ENCODE peak calls at places on chromosomes 16 and 17, in four cellular contexts. O is activated CD8-positive, alpha-beta T cell treated with anti-CD3 and anti-CD28 coated beads for 36 hours; C is lower leg skin; T is uterus. Q is an unnamed sample.

GRCh38 chr16:404971-405486 is 3.3 kb downstream of the DECR2 start:
- DNase-seq in O (no peak), C (no peak), T (no peak), Q (no peak)

GRCh38 chr17:79262624-79263023 is 188.0 kb downstream of the ENGASE start:
- DNase-seq in O (no peak), C (no peak), T (no peak), Q (no peak)

GRCh38 chr17:82301916-82302497 is 15.4 kb downstream of the CD7 start:
- DNase-seq in O (peak), C (no peak), T (no peak), Q (peak)

GRCh38 chr16:2159052-2159838 is 3.7 kb downstream of the TRAF7 start:
- DNase-seq in O (no peak), C (no peak), T (peak), Q (no peak)

GRCh38 chr17:82492647-82493516 is 26.6 kb upstream of the FOXK2 start:
- DNase-seq in O (no peak), C (no peak), T (no peak), Q (no peak)

GRCh38 chr17:34375598-34375997 is 12.6 kb upstream of the CCL1 start:
- DNase-seq in O (no peak), C (no peak), T (no peak), Q (no peak)

GRCh38 chr17:45009676-45010467 is 41.6 kb downstream of the DCAKD start:
- DNase-seq in O (no peak), C (no peak), T (no peak), Q (no peak)

GRCh38 chr17:41918392-41919164 is at the start of gene ACLY:
- DNase-seq in O (peak), C (peak), T (peak), Q (peak)

GRCh38 chr17:82925336-82925735 is 85.5 kb upstream of the ZNF750 start:
- DNase-seq in O (no peak), C (no peak), T (no peak), Q (no peak)

GRCh38 chr17:27199948-27200347 is 94.0 kb upstream of the WSB1 start:
- DNase-seq in O (no peak), C (no peak), T (no peak), Q (no peak)

GRCh38 chr17:72212041-72212440 is 91.2 kb downstream of the SOX9 start:
- DNase-seq in O (no peak), C (no peak), T (no peak), Q (no peak)

GRCh38 chr16:51393381-51394005 is 242.4 kb upstream of the SALL1 start:
- DNase-seq in O (no peak), C (no peak), T (no peak), Q (no peak)

GRCh38 chr16:83826146-83826913 is 18.6 kb downstream of the HSBP1 start:
- DNase-seq in O (peak), C (peak), T (peak), Q (peak)

GRCh38 chr16:17377360-17378324 is 93.1 kb downstream of the XYLT1 start:
- DNase-seq in O (no peak), C (no peak), T (peak), Q (peak)

GRCh38 chr17:43020030-43020621 is 2.1 kb downstream of the VAT1 start:
- DNase-seq in O (no peak), C (no peak), T (no peak), Q (no peak)

GRCh38 chr16:17817260-17817659 is 346.5 kb upstream of the XYLT1 start:
- DNase-seq in O (no peak), C (no peak), T (no peak), Q (no peak)

GRCh38 chr16:79768594-79768993 is 168.1 kb upstream of the MAF start:
- DNase-seq in O (no peak), C (no peak), T (no peak), Q (no peak)

GRCh38 chr16:64153718-64154117 is 968.1 kb downstream of the CDH11 start:
- DNase-seq in O (no peak), C (no peak), T (no peak), Q (no peak)

GRCh38 chr16:35687781-35688180 is 2228.4 kb downstream of the TP53TG3F start:
- DNase-seq in O (no peak), C (peak), T (no peak), Q (no peak)

GRCh38 chr16:85720319-85720637 is 30.6 kb downstream of the C16orf74 start:
- DNase-seq in O (no peak), C (no peak), T (no peak), Q (no peak)

GRCh38 chr17:75010683-75011406 is 1.6 kb upstream of the MRPL58 start:
- DNase-seq in O (peak), C (no peak), T (peak), Q (no peak)

GRCh38 chr16:82636485-82636884 is 9.7 kb downstream of the CDH13 start:
- DNase-seq in O (no peak), C (no peak), T (no peak), Q (no peak)

GRCh38 chr17:74389094-74389753 is 21.9 kb downstream of the GPR142 start:
- DNase-seq in O (no peak), C (no peak), T (no peak), Q (no peak)

GRCh38 chr16:81723098-81723723 is 55.9 kb upstream of the PLCG2 start:
- DNase-seq in O (peak), C (no peak), T (peak), Q (peak)

GRCh38 chr16:9113707-9114106 is 22.3 kb downstream of the HAPSTR1 start:
- DNase-seq in O (no peak), C (no peak), T (no peak), Q (no peak)

GRCh38 chr16:78130950-78131349 is 31.5 kb downstream of the WWOX start:
- DNase-seq in O (no peak), C (no peak), T (no peak), Q (no peak)

GRCh38 chr17:82380860-82381702 is 9.5 kb downstream of the UTS2R start:
- DNase-seq in O (no peak), C (no peak), T (no peak), Q (no peak)

GRCh38 chr16:84548971-84549844 is 44.7 kb upstream of the MEAK7 start:
- DNase-seq in O (peak), C (no peak), T (peak), Q (no peak)

GRCh38 chr16:60648260-60648659 is 1388.0 kb downstream of the CDH8 start:
- DNase-seq in O (no peak), C (no peak), T (no peak), Q (no peak)

GRCh38 chr17:82520041-82520910 is 744 bp downstream of the FOXK2 start:
- DNase-seq in O (peak), C (peak), T (no peak), Q (peak)

GRCh38 chr17:5745091-5745820 is 160.9 kb upstream of the NLRP1 start:
- DNase-seq in O (no peak), C (peak), T (no peak), Q (no peak)

GRCh38 chr17:12631076-12631475 is 34.6 kb upstream of the MYOCD start:
- DNase-seq in O (no peak), C (no peak), T (peak), Q (no peak)

GRCh38 chr17:46147167-46147749 is 46.0 kb downstream of the KANSL1 start:
- DNase-seq in O (peak), C (no peak), T (no peak), Q (no peak)

GRCh38 chr16:66832190-66832589 is 1.4 kb upstream of the NAE1 start:
- DNase-seq in O (no peak), C (no peak), T (no peak), Q (no peak)

GRCh38 chr16:66830422-66831404 is at the start of gene NAE1:
- DNase-seq in O (peak), C (peak), T (peak), Q (peak)

GRCh38 chr16:66834746-66835145 is 4.0 kb upstream of the NAE1 start:
- DNase-seq in O (no peak), C (no peak), T (no peak), Q (no peak)

GRCh38 chr16:66832661-66833305 is 2.0 kb upstream of the NAE1 start:
- DNase-seq in O (no peak), C (no peak), T (no peak), Q (no peak)
- TF ChIP-seq CTCF in O (no peak), C (no peak), T (no peak), Q (no peak)

GRCh38 chr16:4273858-4274291 is 1.1 kb upstream of the TFAP4 start:
- DNase-seq in O (peak), C (peak), T (peak), Q (peak)
- TF ChIP-seq CTCF in O (peak), C (no peak), T (peak), Q (peak)

DNA sequence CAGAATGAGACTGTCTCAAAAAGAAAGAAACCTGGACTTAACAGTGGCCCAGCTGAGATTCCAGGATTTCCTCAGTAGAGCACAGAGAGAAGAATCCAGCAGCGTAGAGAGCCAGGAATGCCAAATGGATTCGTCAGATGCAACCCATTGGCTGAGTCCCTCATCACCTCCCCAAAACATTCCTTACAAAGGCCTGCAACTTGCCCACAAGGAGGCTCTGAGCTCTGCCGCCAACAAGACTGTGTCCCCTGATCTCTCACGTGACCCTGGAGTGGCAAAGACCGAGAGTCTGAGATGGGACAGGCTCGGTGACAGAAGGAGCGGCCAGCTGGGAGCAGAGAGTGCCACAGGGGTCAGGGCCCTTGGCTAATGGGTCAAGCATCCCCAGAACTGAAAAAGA is 6.9 kb upstream of the CHMP6 start:
- DNase-seq in O (no peak), C (no peak), T (no peak), Q (no peak)
- TF ChIP-seq CTCF in O (no peak), C (no peak), T (no peak), Q (no peak)

DNA sequence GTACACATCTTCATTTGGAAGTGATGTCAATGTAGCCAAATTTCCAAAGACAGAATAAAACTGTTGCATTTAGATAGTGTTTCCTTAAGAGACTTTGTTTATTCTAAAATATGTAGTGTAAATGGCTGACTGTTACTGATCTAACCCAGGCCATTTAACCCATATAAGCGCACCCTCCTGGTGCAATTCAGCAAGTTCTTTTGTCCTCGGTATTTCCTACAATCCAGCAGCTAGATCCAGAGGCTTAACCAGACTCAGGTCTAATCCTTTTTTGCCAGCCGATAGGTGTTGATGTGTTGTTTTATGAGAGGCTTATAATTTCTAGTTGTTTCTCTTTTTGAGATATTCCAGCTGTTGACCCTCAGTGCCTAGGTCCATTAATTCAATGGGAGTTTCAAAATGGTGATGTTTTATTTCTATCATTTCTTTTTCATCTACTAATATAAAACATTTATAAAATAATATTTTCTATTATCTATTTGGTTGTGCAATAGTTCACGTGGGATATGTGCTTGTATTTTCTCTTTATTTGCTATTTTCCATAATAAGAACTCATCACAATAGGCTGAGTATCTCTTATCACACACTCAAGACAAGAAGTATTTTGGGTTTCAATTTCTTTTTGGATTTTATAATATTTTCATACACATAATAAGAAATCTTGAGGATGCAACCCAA is 14.5 kb downstream of the ABCA9 start:
- DNase-seq in O (no peak), C (no peak), T (no peak), Q (no peak)
- TF ChIP-seq CTCF in O (no peak), C (no peak), T (no peak), Q (no peak)

GRCh38 chr17:37661372-37662014 is 18.2 kb upstream of the DDX52 start:
- DNase-seq in O (no peak), C (no peak), T (no peak), Q (no peak)

GRCh38 chr17:37657202-37657601 is 14.0 kb upstream of the DDX52 start:
- DNase-seq in O (no peak), C (no peak), T (no peak), Q (no peak)

GRCh38 chr17:37664214-37664613 is 21.0 kb upstream of the DDX52 start:
- DNase-seq in O (no peak), C (no peak), T (no peak), Q (no peak)

GRCh38 chr17:37662358-37662757 is 19.1 kb upstream of the DDX52 start:
- DNase-seq in O (no peak), C (no peak), T (no peak), Q (no peak)

DNA sequence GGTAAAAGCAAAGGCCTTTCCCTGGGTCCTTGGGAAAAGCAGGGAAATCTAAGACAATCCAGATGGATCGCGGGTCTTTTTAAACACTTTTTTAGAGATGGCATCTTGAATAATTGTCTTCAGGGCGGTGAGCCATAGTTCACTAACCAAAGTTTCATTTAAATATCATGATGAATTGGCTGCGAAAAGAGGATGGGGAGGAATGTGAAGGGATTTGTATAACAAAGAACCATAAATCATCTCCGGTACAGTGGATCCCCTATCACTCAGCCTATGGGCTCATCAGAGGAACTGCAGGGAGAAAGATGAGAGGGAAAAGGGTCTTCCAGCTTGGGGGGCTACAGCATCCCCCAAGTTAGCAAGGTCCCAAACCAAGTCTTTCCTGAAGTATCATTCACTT is 16.6 kb upstream of the DDX52 start:
- DNase-seq in O (no peak), C (no peak), T (no peak), Q (no peak)
- TF ChIP-seq CTCF in O (no peak), C (no peak), T (no peak), Q (no peak)